ENCODE peak calls at places on chromosomes 2 and 18, in seven cellular contexts. U, A, G, V, I, O and B are unnamed samples.

GRCh38 chr2:160247295-160247694 is 47.2 kb upstream of the ITGB6 start:
- DNase-seq in U (no peak), A (no peak), G (no peak), V (no peak), I (no peak), O (no peak), B (no peak)

GRCh38 chr2:17057109-17058017 is 391.7 kb upstream of the CYRIA start:
- DNase-seq in U (no peak), A (no peak), G (no peak), V (no peak), I (no peak), O (no peak), B (no peak)

GRCh38 chr18:36354989-36355388 is 57.5 kb downstream of the FHOD3 start:
- DNase-seq in U (no peak), A (no peak), G (no peak), V (no peak), I (no peak), O (no peak), B (no peak)

GRCh38 chr18:12092398-12093229 is 1.0 kb upstream of the ANKRD62 start:
- DNase-seq in U (peak), A (no peak), G (no peak), V (peak), I (peak), O (no peak), B (no peak)

GRCh38 chr2:112480540-112481049 is 1.4 kb upstream of the TTL start:
- DNase-seq in U (no peak), A (peak), G (peak), V (no peak), I (peak), O (no peak), B (no peak)

GRCh38 chr2:188524519-188525113 is 232.9 kb downstream of the GULP1 start:
- DNase-seq in U (peak), A (peak), G (no peak), V (peak), I (peak), O (peak), B (no peak)

GRCh38 chr18:54742654-54743053 is 85.6 kb upstream of the RAB27B start:
- DNase-seq in U (peak), A (no peak), G (no peak), V (no peak), I (no peak), O (peak), B (no peak)

GRCh38 chr18:27419646-27420045 is 234.5 kb upstream of the CHST9 start:
- DNase-seq in U (no peak), A (no peak), G (no peak), V (no peak), I (no peak), O (no peak), B (no peak)

GRCh38 chr2:128544321-128545037 is 225.8 kb upstream of the HS6ST1 start:
- DNase-seq in U (no peak), A (no peak), G (no peak), V (no peak), I (no peak), O (no peak), B (no peak)

GRCh38 chr18:77057043-77057442 is 75.5 kb downstream of the MBP start:
- DNase-seq in U (no peak), A (no peak), G (no peak), V (peak), I (no peak), O (no peak), B (no peak)

GRCh38 chr2:38697116-38697840 is 31.4 kb downstream of the GALM start:
- DNase-seq in U (no peak), A (peak), G (no peak), V (no peak), I (no peak), O (no peak), B (no peak)

GRCh38 chr18:49893036-49893435 is 79.7 kb upstream of the ACAA2 start:
- DNase-seq in U (no peak), A (no peak), G (no peak), V (no peak), I (no peak), O (no peak), B (no peak)

GRCh38 chr2:196758474-196759377 is 40.8 kb downstream of the GTF3C3 start:
- DNase-seq in U (no peak), A (no peak), G (no peak), V (peak), I (no peak), O (peak), B (no peak)

GRCh38 chr2:105396254-105397024 is 2.4 kb downstream of the FHL2 start:
- DNase-seq in U (peak), A (no peak), G (peak), V (no peak), I (no peak), O (no peak), B (no peak)

GRCh38 chr2:70580352-70580751 is 26.7 kb upstream of the TGFA start:
- DNase-seq in U (no peak), A (no peak), G (no peak), V (peak), I (no peak), O (no peak), B (no peak)

GRCh38 chr2:25821225-25822056 is 56.8 kb downstream of the ASXL2 start:
- DNase-seq in U (no peak), A (no peak), G (no peak), V (no peak), I (no peak), O (no peak), B (no peak)

GRCh38 chr2:111975053-111975552 is 76.7 kb downstream of the MERTK start:
- DNase-seq in U (no peak), A (no peak), G (no peak), V (no peak), I (no peak), O (no peak), B (no peak)

GRCh38 chr18:13562494-13563029 is 163.8 kb downstream of the FAM210A start:
- DNase-seq in U (no peak), A (peak), G (peak), V (peak), I (peak), O (peak), B (no peak)

GRCh38 chr2:4140284-4140962 is 437.0 kb downstream of the DCDC2C start:
- DNase-seq in U (no peak), A (no peak), G (no peak), V (no peak), I (no peak), O (no peak), B (no peak)

GRCh38 chr2:152084076-152084475 is 14.8 kb downstream of the CACNB4 start:
- DNase-seq in U (no peak), A (no peak), G (no peak), V (no peak), I (no peak), O (no peak), B (no peak)

GRCh38 chr2:169225906-169226305 is 136.4 kb downstream of the LRP2 start:
- DNase-seq in U (no peak), A (no peak), G (no peak), V (no peak), I (no peak), O (no peak), B (no peak)

GRCh38 chr2:85949280-85949679 is 60.5 kb upstream of the ST3GAL5 start:
- DNase-seq in U (peak), A (no peak), G (no peak), V (no peak), I (no peak), O (no peak), B (no peak)

GRCh38 chr2:23663730-23664005 is 263.3 kb downstream of the ATAD2B start:
- DNase-seq in U (no peak), A (no peak), G (no peak), V (no peak), I (no peak), O (no peak), B (no peak)

GRCh38 chr2:190569994-190570755 is 35.7 kb upstream of the NEMP2 start:
- DNase-seq in U (no peak), A (no peak), G (no peak), V (no peak), I (no peak), O (no peak), B (no peak)

GRCh38 chr2:100008960-100009359 is 133.4 kb downstream of the AFF3 start:
- DNase-seq in U (no peak), A (no peak), G (no peak), V (no peak), I (no peak), O (peak), B (no peak)

GRCh38 chr2:80086831-80087230 is 217.7 kb downstream of the LRRTM1 start:
- DNase-seq in U (no peak), A (no peak), G (no peak), V (no peak), I (no peak), O (no peak), B (no peak)